ENCODE peak calls at places on chromosomes 13 and 19, in four cellular contexts. Y is hepatocyte, T is fibroblast of lung, M is RWPE2. F is an unnamed sample.
A peak's percentile ranks its signal among the peaks of the same experiment; 100 is the strongest.

GRCh38 chr19:34436716-34437115 is 8.5 kb downstream of the UBA2 start:
- DNase-seq in Y (no peak), T (no peak), M (no peak), F (no peak)

GRCh38 chr13:112768795-112769411 is 79.1 kb downstream of the ATP11A start:
- DNase-seq in Y (no peak), T (no peak), M (no peak), F (no peak)

GRCh38 chr19:369256-369655 is 24.7 kb upstream of the MIER2 start:
- DNase-seq in Y (no peak), T (no peak), M (peak; percentile 23), F (no peak)

GRCh38 chr13:67063036-67063435 is 167.1 kb downstream of the PCDH9 start:
- DNase-seq in Y (no peak), T (no peak), M (no peak), F (no peak)

GRCh38 chr19:45200614-45201013 is 22.0 kb downstream of the BLOC1S3 start:
- DNase-seq in Y (no peak), T (peak; percentile 56), M (no peak), F (no peak)

GRCh38 chr13:19759669-19760068 is 23.1 kb downstream of the PSPC1 start:
- DNase-seq in Y (no peak), T (no peak), M (no peak), F (no peak)

GRCh38 chr13:48155850-48156249 is 60.9 kb upstream of the MED4 start:
- DNase-seq in Y (no peak), T (peak; percentile 21), M (no peak), F (no peak)

GRCh38 chr19:42330521-42330835 is 5.0 kb downstream of the MEGF8 start:
- DNase-seq in Y (no peak), T (no peak), M (no peak), F (no peak)

GRCh38 chr13:90498096-90498495 is 849.4 kb upstream of the MIR17HG start:
- DNase-seq in Y (no peak), T (no peak), M (no peak), F (no peak)

GRCh38 chr19:55958356-55958755 is 10.7 kb downstream of the NLRP8 start:
- DNase-seq in Y (no peak), T (no peak), M (no peak), F (no peak)

GRCh38 chr19:48645652-48646191 is at the start of gene CA11:
- DNase-seq in Y (peak; percentile 49), T (no peak), M (no peak), F (no peak)

GRCh38 chr13:40363653-40364052 is 302.8 kb downstream of the FOXO1 start:
- DNase-seq in Y (no peak), T (no peak), M (no peak), F (no peak)

GRCh38 chr13:94272038-94272437 is 207.4 kb downstream of the DCT start:
- DNase-seq in Y (no peak), T (peak; percentile 38), M (no peak), F (no peak)

GRCh38 chr19:3095375-3096191 is 1.4 kb downstream of the GNA11 start:
- DNase-seq in Y (peak; percentile 64), T (no peak), M (no peak), F (peak; percentile 63)

GRCh38 chr13:113664751-113665581 is 2.1 kb upstream of the GRK1 start:
- DNase-seq in Y (no peak), T (no peak), M (peak; percentile 39), F (no peak)

DNA sequence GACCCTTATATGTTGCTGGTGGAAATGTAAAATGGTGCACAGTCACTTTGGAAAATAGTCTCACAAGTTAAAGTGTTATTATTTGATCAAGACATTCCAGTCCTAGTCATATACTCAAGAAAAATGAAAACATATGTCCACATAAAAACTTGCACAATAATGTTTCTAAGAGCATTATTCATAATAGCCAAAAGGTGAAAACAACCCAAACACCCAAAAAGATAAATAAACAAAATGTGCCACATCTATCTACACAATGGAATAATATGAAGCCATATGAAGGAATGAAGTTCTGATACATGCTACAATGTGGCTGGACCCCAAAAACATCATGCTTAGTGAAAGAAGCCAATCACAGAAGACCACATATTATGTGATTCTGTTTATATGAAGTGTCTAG is 14.4 kb upstream of the AKAP8 start:
- DNase-seq in Y (no peak), T (peak; percentile 39), M (no peak), F (no peak)
- H3K36me3 ChIP-seq in Y (no peaks in the 10 kb centered on the region), T (peaks cover 28% of the 10 kb centered on the region), M (peaks cover 69% of the 10 kb centered on the region), F (peaks cover 28% of the 10 kb centered on the region)

DNA sequence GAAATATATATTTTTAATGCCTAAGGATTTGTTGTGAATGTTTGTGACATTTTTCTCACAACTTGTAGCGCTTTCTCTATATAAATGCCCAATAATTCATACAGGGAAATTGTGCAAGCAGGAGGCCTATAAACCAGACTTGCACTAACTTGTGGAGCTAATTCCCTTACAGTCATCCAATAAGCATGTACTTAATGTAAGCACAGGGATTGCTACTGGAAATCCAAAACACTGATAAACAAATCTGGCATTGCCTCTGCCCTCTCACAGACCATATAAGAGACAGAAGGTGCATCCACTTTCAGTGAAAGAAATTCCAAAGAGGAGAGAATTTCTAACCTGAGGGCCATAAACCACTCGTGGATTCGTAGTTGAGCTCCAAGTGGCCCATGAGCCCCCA is 518.8 kb downstream of the MYO16 start:
- DNase-seq in Y (no peak), T (peak; percentile 82), M (no peak), F (no peak)
- H3K4me1 ChIP-seq in Y (no peaks in the 10 kb centered on the region), T (no peaks in the 10 kb centered on the region), M (peaks cover 46% of the 10 kb centered on the region), F (no peaks in the 10 kb centered on the region)

GRCh38 chr19:17075860-17076538 is 422 bp downstream of the MYO9B start:
- DNase-seq in Y (peak; percentile 50), T (no peak), M (no peak), F (peak; percentile 55)

GRCh38 chr19:17074628-17075034 is 621 bp downstream of the HAUS8 start:
- DNase-seq in Y (no peak), T (no peak), M (no peak), F (no peak)

GRCh38 chr19:17076539-17076919 is 952 bp downstream of the MYO9B start:
- DNase-seq in Y (no peak), T (no peak), M (no peak), F (no peak)

GRCh38 chr19:17075035-17075859 is at the start of the genes HAUS8 and MYO9B:
- DNase-seq in Y (peak; percentile 100), T (peak; percentile 100), M (peak; percentile 99), F (peak; percentile 100)

DNA sequence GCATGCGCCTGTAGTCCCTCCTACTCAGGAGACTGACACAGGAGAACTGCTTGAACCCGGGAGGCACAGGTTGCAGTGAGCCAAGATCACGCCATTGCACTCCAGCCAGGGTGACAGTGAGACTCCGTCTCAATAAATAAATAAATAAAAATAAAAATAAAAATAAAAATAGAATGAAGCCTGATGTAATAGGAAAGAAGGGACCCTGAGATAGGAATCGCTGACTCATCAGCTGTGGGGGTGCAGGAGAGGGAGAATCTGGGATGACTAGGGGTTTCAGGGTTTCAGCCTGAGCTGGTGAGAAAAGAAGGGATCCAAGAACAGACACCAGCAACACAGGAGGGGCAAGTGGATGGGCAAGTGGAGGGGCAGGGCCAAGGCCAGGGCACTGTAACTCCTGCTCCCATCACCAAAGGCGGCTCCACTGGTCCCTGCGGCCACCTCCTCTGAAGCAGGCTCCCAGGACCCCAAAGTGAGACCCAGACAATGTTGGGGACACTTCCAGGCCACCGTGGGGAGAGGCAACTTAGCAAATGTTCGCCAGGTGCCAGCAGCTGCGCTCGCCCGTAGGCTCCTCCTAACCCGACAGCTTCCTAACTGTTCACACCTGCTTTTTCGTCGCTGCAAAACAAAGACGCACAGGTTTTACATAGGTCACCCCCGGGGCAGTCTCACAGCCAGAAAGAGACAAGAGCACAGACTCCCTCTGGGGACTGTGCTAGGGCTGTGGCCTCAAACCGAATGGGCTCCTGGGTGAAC is 1.2 kb downstream of the HAUS8 start:
- DNase-seq in Y (no peak), T (no peak), M (no peak), F (peak; percentile 42)
- H3K27ac ChIP-seq in Y (peak overlapping the region; percentile 62), T (peak overlapping the region; percentile 86), M (peak overlapping the region; percentile 40), F (peak overlapping the region; percentile 62)

GRCh38 chr19:11023635-11024168 is 62.9 kb downstream of the SMARCA4 start:
- DNase-seq in Y (no peak), T (no peak), M (no peak), F (no peak)
- H3K36me3 ChIP-seq in Y (no peaks in the 10 kb centered on the region), T (peaks cover 52% of the 10 kb centered on the region), M (peaks cover 84% of the 10 kb centered on the region), F (peaks cover 11% of the 10 kb centered on the region)

DNA sequence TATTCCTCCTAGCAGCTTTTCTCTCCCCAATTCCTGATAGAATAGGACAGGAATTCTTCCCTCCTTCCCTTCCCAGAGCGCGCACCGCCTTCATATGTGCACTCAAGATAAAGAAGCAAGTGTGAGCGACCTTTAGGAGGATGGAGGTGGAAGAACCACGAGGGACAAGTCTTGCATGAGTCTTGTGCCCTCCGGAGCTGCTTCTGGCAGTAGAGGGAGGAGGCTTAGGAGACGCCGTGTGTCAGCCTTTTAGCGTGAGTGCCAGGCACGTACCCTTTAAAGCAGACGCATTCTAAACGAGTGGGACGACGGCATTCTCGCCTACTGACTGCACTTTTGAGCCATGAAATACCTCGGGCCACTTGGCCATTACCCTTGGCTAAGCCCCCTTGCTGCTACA is 95.4 kb upstream of the RAP2A start:
- DNase-seq in Y (no peak), T (no peak), M (no peak), F (no peak)
- H3K4me1 ChIP-seq in Y (peaks cover 12% of the 10 kb centered on the region), T (peaks cover 9% of the 10 kb centered on the region), M (no peaks in the 10 kb centered on the region), F (no peaks in the 10 kb centered on the region)

GRCh38 chr19:4638330-4638729 is 986 bp upstream of the TNFAIP8L1 start:
- DNase-seq in Y (no peak), T (no peak), M (no peak), F (no peak)
- H3K27ac ChIP-seq in Y (no peak overlapping the region), T (no peak overlapping the region), M (peak overlapping the region; percentile 11), F (no peak overlapping the region)

GRCh38 chr19:1393841-1394240 is 7.5 kb downstream of the GAMT start:
- DNase-seq in Y (no peak), T (no peak), M (no peak), F (no peak)
- H3K36me3 ChIP-seq in Y (no peaks in the 10 kb centered on the region), T (peaks cover 9% of the 10 kb centered on the region), M (peaks cover 16% of the 10 kb centered on the region), F (peaks cover 8% of the 10 kb centered on the region)

GRCh38 chr13:33181264-33181663 is 104.3 kb downstream of the STARD13 start:
- DNase-seq in Y (no peak), T (no peak), M (no peak), F (no peak)

GRCh38 chr13:33180009-33180804 is 105.3 kb downstream of the STARD13 start:
- DNase-seq in Y (peak; percentile 15), T (no peak), M (no peak), F (no peak)

GRCh38 chr13:33178197-33178699 is 107.3 kb downstream of the STARD13 start:
- DNase-seq in Y (no peak), T (no peak), M (no peak), F (no peak)

GRCh38 chr13:33176526-33176925 is 109.0 kb downstream of the STARD13 start:
- DNase-seq in Y (no peak), T (peak; percentile 42), M (no peak), F (no peak)

GRCh38 chr13:33179463-33179862 is 106.1 kb downstream of the STARD13 start:
- DNase-seq in Y (no peak), T (no peak), M (no peak), F (no peak)
- H3K4me1 ChIP-seq in Y (peaks cover 50% of the 10 kb centered on the region), T (peaks cover 16% of the 10 kb centered on the region), M (no peaks in the 10 kb centered on the region), F (no peaks in the 10 kb centered on the region)